ENCODE peak calls at places on chromosomes 11 and 22, in nine cellular contexts. G is mesendoderm; V is activated T-cell treated with anti-CD3 and anti-CD28 coated beads for 48 hours; C is fibroblast of lung; A is putamen; R is NCI-H774; T is A172; J is stimulated activated CD8-positive, alpha-beta memory T cell treated with anti-CD3 and anti-CD28 coated beads, Interleukin-12 subunit alpha, Interleukin-12 subunit beta, amount 100 ng/mL, for 4 hours; W is immature natural killer cell. U is an unnamed sample.

GRCh38 chr22:46502346-46502745 is 35.1 kb downstream of the CELSR1 start:
- DNase-seq in C (no peak), V (no peak), G (no peak), A (no peak), R (no peak), J (no peak), W (no peak), T (no peak), U (no peak)

GRCh38 chr11:72864692-72865655 is 50.8 kb downstream of the ATG16L2 start:
- DNase-seq in J (no peak), G (no peak), T (peak), C (peak), W (no peak), A (no peak), V (no peak), R (no peak), U (no peak)

GRCh38 chr11:35216962-35217667 is 78.1 kb downstream of the CD44 start:
- DNase-seq in W (peak), V (no peak), A (no peak), C (peak), J (no peak), T (no peak), G (no peak), R (no peak), U (peak)

GRCh38 chr11:35116762-35117588 is 22.0 kb upstream of the CD44 start:
- DNase-seq in J (no peak), A (no peak), R (no peak), T (no peak), G (no peak), W (no peak), C (peak), V (no peak), U (no peak)

GRCh38 chr11:2564008-2564530 is 119.3 kb downstream of the KCNQ1 start:
- DNase-seq in W (no peak), R (no peak), V (no peak), T (no peak), G (no peak), J (no peak), A (no peak), C (no peak), U (no peak)

GRCh38 chr11:6201486-6201885 is 2.5 kb downstream of the OR52W1 start:
- DNase-seq in W (peak), V (no peak), R (no peak), A (no peak), T (no peak), C (peak), J (no peak), G (no peak), U (no peak)

GRCh38 chr11:65381721-65382035 is 768 bp downstream of the SLC25A45 start:
- DNase-seq in W (no peak), R (no peak), T (no peak), C (peak), A (no peak), J (no peak), G (peak), V (no peak), U (no peak)

GRCh38 chr11:117426941-117427340 is 99.3 kb downstream of the CEP164 start:
- DNase-seq in A (no peak), T (no peak), V (no peak), R (no peak), G (no peak), C (no peak), W (no peak), J (no peak), U (no peak)

GRCh38 chr11:43269229-43269928 is 42.4 kb upstream of the API5 start:
- DNase-seq in C (no peak), W (no peak), J (no peak), G (peak), T (no peak), V (no peak), R (peak), A (no peak), U (no peak)

GRCh38 chr11:18765554-18765953 is 26.0 kb downstream of the PTPN5 start:
- DNase-seq in G (no peak), V (no peak), R (no peak), A (no peak), J (no peak), W (no peak), T (no peak), C (peak), U (no peak)

GRCh38 chr22:39432361-39432811 is 24.4 kb upstream of the MGAT3 start:
- DNase-seq in J (no peak), W (no peak), T (no peak), G (no peak), A (no peak), R (no peak), C (no peak), V (no peak), U (no peak)

GRCh38 chr11:86174101-86175046 is 70.2 kb upstream of the EED start:
- DNase-seq in W (no peak), C (peak), T (peak), J (no peak), V (no peak), R (no peak), A (no peak), G (no peak), U (no peak)

GRCh38 chr11:116180806-116181600 is 591.8 kb downstream of the BUD13 start:
- DNase-seq in G (no peak), C (no peak), W (no peak), R (no peak), J (no peak), A (no peak), V (no peak), T (no peak), U (no peak)

GRCh38 chr22:38222797-38223119 is 21.0 kb downstream of the MAFF start:
- DNase-seq in R (no peak), T (no peak), J (no peak), W (no peak), G (no peak), V (no peak), A (no peak), C (no peak), U (no peak)

GRCh38 chr11:117621226-117621625 is 175.8 kb downstream of the DSCAML1 start:
- DNase-seq in A (no peak), R (no peak), T (no peak), G (no peak), W (no peak), J (no peak), C (peak), V (no peak), U (no peak)

GRCh38 chr11:78586452-78587046 is 11.9 kb upstream of the NARS2 start:
- DNase-seq in T (no peak), A (no peak), G (peak), V (no peak), W (peak), J (no peak), R (no peak), C (peak), U (peak)

GRCh38 chr11:27352781-27353180 is 10.2 kb downstream of the CCDC34 start:
- DNase-seq in G (peak), C (no peak), J (no peak), A (no peak), V (no peak), R (no peak), T (no peak), W (no peak), U (no peak)

GRCh38 chr22:27377901-27378300 is 423.7 kb downstream of the MN1 start:
- DNase-seq in G (no peak), A (no peak), J (no peak), T (no peak), C (no peak), R (peak), W (no peak), V (no peak), U (no peak)

GRCh38 chr11:104609297-104609696 is 289.0 kb downstream of the CASP12 start:
- DNase-seq in W (peak), J (peak), V (peak), C (peak), A (peak), G (peak), T (peak), R (no peak), U (peak)

GRCh38 chr22:24420072-24420976 is 7.1 kb upstream of the ADORA2A start:
- DNase-seq in T (no peak), J (no peak), W (no peak), C (no peak), A (no peak), V (no peak), R (peak), G (no peak), U (peak)

GRCh38 chr11:113384551-113384950 is 3.0 kb upstream of the ANKK1 start:
- DNase-seq in R (no peak), W (no peak), V (no peak), T (peak), A (no peak), G (peak), C (peak), J (no peak), U (peak)

GRCh38 chr11:86798988-86799387 is 1.4 kb upstream of the PRSS23 start:
- DNase-seq in W (no peak), G (peak), V (no peak), A (no peak), T (peak), C (peak), R (no peak), J (no peak), U (no peak)

GRCh38 chr22:47032091-47032943 is 269.9 kb downstream of the TBC1D22A start:
- DNase-seq in J (no peak), V (no peak), W (no peak), T (no peak), C (no peak), R (no peak), A (no peak), G (no peak), U (no peak)

GRCh38 chr22:37228106-37229011 is 15.7 kb downstream of the RAC2 start:
- DNase-seq in V (no peak), W (peak), R (no peak), G (no peak), T (peak), J (no peak), C (no peak), A (no peak), U (no peak)

GRCh38 chr22:31150615-31151014 is 9.4 kb upstream of the RNF185 start:
- DNase-seq in G (no peak), A (no peak), J (no peak), R (no peak), C (no peak), W (no peak), V (no peak), T (no peak), U (no peak)

GRCh38 chr11:121318848-121319834 is 26.6 kb downstream of the SC5D start:
- DNase-seq in J (no peak), T (peak), G (peak), W (peak), V (no peak), C (peak), A (peak), R (peak), U (peak)

GRCh38 chr22:37244922-37245722 is 1.1 kb upstream of the RAC2 start:
- DNase-seq in J (no peak), T (no peak), A (no peak), V (no peak), G (no peak), R (no peak), C (no peak), W (no peak), U (no peak)